ENCODE peak calls at places on chromosomes 7 and 10, in nine cellular contexts. A is HepG2; X is heart right ventricle; Z is PC-3; Y is body of pancreas; J is Right ventricle myocardium superior; L is activated CD8-positive, alpha-beta T cell treated with anti-CD3 and anti-CD28 coated beads for 36 hours; H is RWPE2; V is activated naive CD8-positive, alpha-beta T cell treated with anti-CD3 and anti-CD28 coated beads, Interleukin-2, amount 50 U/mL, for 24 hours. R is an unnamed sample.

GRCh38 chr7:101563198-101563901 is 65.7 kb downstream of the MYL10 start:
- ATAC-seq in A (peak; percentile 40), X (no peak), Z (no peak), Y (no peak), J (no peak), L (no peak), H (no peak), V (no peak), R (no peak)

GRCh38 chr10:70381491-70382421 is 669 bp downstream of the LRRC20 start:
- ATAC-seq in A (peak; percentile 49), X (peak; percentile 62), Z (peak; percentile 21), Y (peak; percentile 22), J (peak; percentile 71), L (peak; percentile 42), H (peak; percentile 10), V (peak; percentile 20), R (peak; percentile 12)

GRCh38 chr7:2166625-2167280 is 66.0 kb downstream of the MAD1L1 start:
- ATAC-seq in A (no peak), X (peak; percentile 56), Z (no peak), Y (no peak), J (no peak), L (no peak), H (no peak), V (no peak), R (peak; percentile 50)

GRCh38 chr10:110353244-110354119 is 48.8 kb upstream of the SMNDC1 start:
- ATAC-seq in A (no peak), X (no peak), Z (peak; percentile 69), Y (no peak), J (peak; percentile 31), L (peak; percentile 75), H (peak; percentile 66), V (peak; percentile 89), R (peak; percentile 20)

GRCh38 chr10:91328320-91328984 is 81.7 kb upstream of the HECTD2 start:
- ATAC-seq in A (no peak), X (no peak), Z (no peak), Y (no peak), J (no peak), L (no peak), H (no peak), V (no peak), R (no peak)

GRCh38 chr10:110059965-110060364 is 52.2 kb downstream of the ADD3 start:
- ATAC-seq in A (no peak), X (peak; percentile 74), Z (no peak), Y (no peak), J (peak; percentile 59), L (no peak), H (no peak), V (no peak), R (peak; percentile 72)

GRCh38 chr10:112336556-112337201 is 37.2 kb upstream of the ACSL5 start:
- ATAC-seq in A (no peak), X (no peak), Z (no peak), Y (no peak), J (no peak), L (no peak), H (no peak), V (no peak), R (no peak)

GRCh38 chr10:71217266-71218045 is 5.1 kb downstream of the UNC5B start:
- ATAC-seq in A (no peak), X (peak; percentile 7), Z (peak; percentile 35), Y (no peak), J (peak; percentile 23), L (peak; percentile 69), H (peak; percentile 53), V (peak; percentile 33), R (peak; percentile 25)

GRCh38 chr10:131842351-131843088 is 58.3 kb upstream of the PPP2R2D start:
- ATAC-seq in A (no peak), X (no peak), Z (no peak), Y (no peak), J (no peak), L (no peak), H (no peak), V (no peak), R (no peak)

GRCh38 chr7:151271699-151272355 is 23.3 kb upstream of the SMARCD3 start:
- ATAC-seq in A (no peak), X (no peak), Z (no peak), Y (peak; percentile 86), J (peak; percentile 71), L (no peak), H (no peak), V (no peak), R (peak; percentile 85)

GRCh38 chr10:44012921-44013320 is 364.2 kb upstream of the ZNF32 start:
- ATAC-seq in A (no peak), X (no peak), Z (no peak), Y (no peak), J (no peak), L (no peak), H (no peak), V (no peak), R (no peak)

GRCh38 chr10:120508393-120508792 is 51.4 kb downstream of the PLPP4 start:
- ATAC-seq in A (no peak), X (no peak), Z (peak; percentile 90), Y (no peak), J (no peak), L (peak; percentile 55), H (peak; percentile 81), V (peak; percentile 40), R (no peak)

GRCh38 chr10:53601260-53601875 is 828.8 kb upstream of the MBL2 start:
- ATAC-seq in A (peak; percentile 77), X (no peak), Z (peak; percentile 55), Y (peak; percentile 56), J (peak; percentile 56), L (no peak), H (no peak), V (no peak), R (no peak)

GRCh38 chr7:92051655-92052054 is 82.6 kb downstream of the CYP51A1 start:
- ATAC-seq in A (no peak), X (no peak), Z (no peak), Y (no peak), J (no peak), L (no peak), H (no peak), V (no peak), R (no peak)

GRCh38 chr10:93235686-93236085 is 162.0 kb downstream of the CYP26A1 start:
- ATAC-seq in A (peak; percentile 98), X (no peak), Z (no peak), Y (peak; percentile 38), J (peak; percentile 51), L (no peak), H (no peak), V (no peak), R (no peak)

GRCh38 chr7:68440870-68441269 is 1157.4 kb upstream of the AUTS2 start:
- ATAC-seq in A (no peak), X (no peak), Z (no peak), Y (no peak), J (no peak), L (no peak), H (no peak), V (no peak), R (no peak)

GRCh38 chr7:148327379-148327778 is 263.2 kb upstream of the C7orf33 start:
- ATAC-seq in A (peak; percentile 28), X (no peak), Z (peak; percentile 90), Y (no peak), J (no peak), L (no peak), H (peak; percentile 94), V (no peak), R (no peak)

GRCh38 chr10:104989880-104990279 is 348.8 kb downstream of the SORCS3 start:
- ATAC-seq in A (no peak), X (no peak), Z (no peak), Y (no peak), J (no peak), L (no peak), H (no peak), V (no peak), R (no peak)

GRCh38 chr7:74006451-74007259 is 21.3 kb upstream of the ELN start:
- ATAC-seq in A (no peak), X (no peak), Z (no peak), Y (no peak), J (no peak), L (no peak), H (no peak), V (no peak), R (peak; percentile 40)

GRCh38 chr7:76031964-76032363 is 15.8 kb downstream of the STYXL1 start:
- ATAC-seq in A (no peak), X (no peak), Z (no peak), Y (no peak), J (no peak), L (no peak), H (no peak), V (no peak), R (no peak)

GRCh38 chr10:101587725-101588614 is at the start of the genes DPCD and POLL:
- ATAC-seq in A (peak; percentile 98), X (peak; percentile 97), Z (peak; percentile 96), Y (peak; percentile 97), J (peak; percentile 97), L (peak; percentile 97), H (peak; percentile 92), V (peak; percentile 98), R (peak; percentile 95)

GRCh38 chr7:79921976-79922375 is 212.7 kb upstream of the GNAI1 start:
- ATAC-seq in A (no peak), X (no peak), Z (no peak), Y (no peak), J (no peak), L (no peak), H (no peak), V (no peak), R (no peak)

GRCh38 chr10:17409170-17409733 is 45.1 kb downstream of the ST8SIA6 start:
- ATAC-seq in A (peak; percentile 47), X (no peak), Z (no peak), Y (no peak), J (no peak), L (peak; percentile 51), H (no peak), V (peak; percentile 28), R (no peak)

GRCh38 chr7:47600199-47601118 is 18.5 kb upstream of the TNS3 start:
- ATAC-seq in A (no peak), X (no peak), Z (peak; percentile 66), Y (peak; percentile 36), J (no peak), L (no peak), H (peak; percentile 73), V (no peak), R (no peak)

GRCh38 chr10:30742471-30742870 is 112.9 kb upstream of the LYZL2 start:
- ATAC-seq in A (no peak), X (no peak), Z (no peak), Y (no peak), J (no peak), L (peak; percentile 75), H (no peak), V (peak; percentile 70), R (no peak)

GRCh38 chr7:2821161-2821841 is 22.8 kb downstream of the GNA12 start:
- ATAC-seq in A (peak; percentile 64), X (peak; percentile 16), Z (peak; percentile 43), Y (peak; percentile 80), J (no peak), L (peak; percentile 55), H (peak; percentile 62), V (peak; percentile 40), R (no peak)

GRCh38 chr10:112875474-112876267 is 74.4 kb upstream of the TCF7L2 start:
- ATAC-seq in A (peak; percentile 61), X (no peak), Z (peak; percentile 53), Y (no peak), J (no peak), L (no peak), H (peak; percentile 97), V (peak; percentile 72), R (no peak)

GRCh38 chr7:78194609-78195008 is 396.0 kb downstream of the PHTF2 start:
- ATAC-seq in A (no peak), X (no peak), Z (no peak), Y (no peak), J (peak; percentile 75), L (no peak), H (no peak), V (no peak), R (no peak)

GRCh38 chr7:5646846-5647245 is 134.6 kb downstream of the RNF216 start:
- ATAC-seq in A (no peak), X (no peak), Z (no peak), Y (no peak), J (no peak), L (no peak), H (peak; percentile 87), V (no peak), R (no peak)

GRCh38 chr10:34740321-34740720 is 74.8 kb downstream of the PARD3 start:
- ATAC-seq in A (no peak), X (no peak), Z (no peak), Y (no peak), J (no peak), L (no peak), H (no peak), V (no peak), R (no peak)

GRCh38 chr7:150329331-150330106 is 6.2 kb upstream of the ACTR3C start:
- ATAC-seq in A (no peak), X (no peak), Z (no peak), Y (peak; percentile 47), J (no peak), L (no peak), H (no peak), V (no peak), R (no peak)